ENCODE peak calls at places on chromosomes 1 and 21, in six cellular contexts. C is GM12878, F is GM12891, U is H1, J is K562, O is HepG2. I is an unnamed sample.

GRCh38 chr1:234486858-234487830 is 8.2 kb upstream of the TARBP1 start:
- DNase-seq in O (peak; percentile 77), J (peak; percentile 64), U (no peak), C (no peak), F (no peak), I (no peak)

GRCh38 chr1:36420836-36421317 is 23.2 kb upstream of the LSM10 start:
- DNase-seq in F (peak; percentile 48), U (peak; percentile 79), O (peak; percentile 56), J (peak; percentile 93), C (peak; percentile 74), I (peak; percentile 52)

GRCh38 chr1:11253226-11253625 is 9.1 kb downstream of the MTOR start:
- DNase-seq in O (no peak), J (no peak), F (no peak), C (no peak), U (no peak), I (no peak)

GRCh38 chr1:88462481-88463261 is 221.4 kb upstream of the PKN2 start:
- DNase-seq in C (no peak), F (no peak), U (no peak), O (no peak), J (no peak), I (no peak)

GRCh38 chr1:11198851-11199628 is 9.9 kb downstream of the ANGPTL7 start:
- DNase-seq in O (no peak), F (no peak), U (no peak), J (no peak), C (no peak), I (no peak)

GRCh38 chr1:45822644-45823043 is 19.2 kb downstream of the MAST2 start:
- DNase-seq in O (peak; percentile 59), F (no peak), U (no peak), C (no peak), J (no peak), I (no peak)

GRCh38 chr1:210681158-210681557 is 352.5 kb downstream of the HHAT start:
- DNase-seq in J (no peak), U (no peak), O (no peak), C (no peak), F (no peak), I (no peak)

GRCh38 chr21:28884481-28884880 is 108.2 kb downstream of the LTN1 start:
- DNase-seq in U (no peak), J (peak; percentile 52), C (no peak), O (no peak), F (no peak), I (no peak)

GRCh38 chr1:25743164-25744139 is 56.5 kb upstream of the SELENON start:
- DNase-seq in O (no peak), U (no peak), C (no peak), F (no peak), J (no peak), I (no peak)

GRCh38 chr21:36839123-36839522 is 127.3 kb downstream of the HLCS start:
- DNase-seq in F (no peak), O (no peak), U (no peak), C (no peak), J (no peak), I (no peak)

GRCh38 chr21:26965567-26966359 is 1.1 kb downstream of the ADAMTS5 start:
- DNase-seq in J (no peak), C (no peak), U (no peak), O (no peak), F (peak; percentile 6), I (no peak)

GRCh38 chr1:203090667-203091320 is 5.0 kb upstream of the MYOG start:
- DNase-seq in O (no peak), F (no peak), C (no peak), U (no peak), J (no peak), I (no peak)

GRCh38 chr1:200042437-200043329 is 15.2 kb downstream of the NR5A2 start:
- DNase-seq in J (no peak), F (no peak), C (no peak), U (no peak), O (no peak), I (no peak)

GRCh38 chr1:223017291-223017690 is 125.8 kb downstream of the TLR5 start:
- DNase-seq in F (no peak), C (no peak), O (no peak), J (no peak), U (no peak), I (no peak)

GRCh38 chr1:224080082-224080774 is 33.7 kb upstream of the FBXO28 start:
- DNase-seq in C (no peak), U (no peak), F (no peak), J (peak; percentile 86), O (no peak), I (no peak)

GRCh38 chr1:27547220-27548116 is 56.5 kb downstream of the AHDC1 start:
- DNase-seq in O (no peak), U (no peak), F (no peak), C (no peak), J (no peak), I (no peak)

GRCh38 chr1:93159337-93159736 is 20.9 kb downstream of the TMED5 start:
- DNase-seq in J (no peak), F (no peak), O (no peak), U (no peak), C (no peak), I (no peak)

GRCh38 chr1:37037675-37038074 is 3.4 kb upstream of the GRIK3 start:
- DNase-seq in O (no peak), U (no peak), J (no peak), F (no peak), C (no peak), I (no peak)

GRCh38 chr1:221419513-221420088 is 322.3 kb downstream of the DUSP10 start:
- DNase-seq in F (no peak), U (no peak), O (no peak), C (no peak), J (no peak), I (no peak)

GRCh38 chr1:21781971-21782867 is 730 bp downstream of the USP48 start:
- DNase-seq in F (no peak), O (peak; percentile 50), J (peak; percentile 86), C (peak; percentile 74), U (no peak), I (no peak)

GRCh38 chr21:26443867-26444266 is 129.2 kb downstream of the CYYR1 start:
- DNase-seq in O (no peak), F (no peak), U (no peak), J (no peak), C (no peak), I (no peak)

GRCh38 chr1:109290998-109291397 is 8.1 kb upstream of the PSRC1 start:
- DNase-seq in F (no peak), U (no peak), J (peak; percentile 72), O (no peak), C (no peak), I (no peak)

DNA sequence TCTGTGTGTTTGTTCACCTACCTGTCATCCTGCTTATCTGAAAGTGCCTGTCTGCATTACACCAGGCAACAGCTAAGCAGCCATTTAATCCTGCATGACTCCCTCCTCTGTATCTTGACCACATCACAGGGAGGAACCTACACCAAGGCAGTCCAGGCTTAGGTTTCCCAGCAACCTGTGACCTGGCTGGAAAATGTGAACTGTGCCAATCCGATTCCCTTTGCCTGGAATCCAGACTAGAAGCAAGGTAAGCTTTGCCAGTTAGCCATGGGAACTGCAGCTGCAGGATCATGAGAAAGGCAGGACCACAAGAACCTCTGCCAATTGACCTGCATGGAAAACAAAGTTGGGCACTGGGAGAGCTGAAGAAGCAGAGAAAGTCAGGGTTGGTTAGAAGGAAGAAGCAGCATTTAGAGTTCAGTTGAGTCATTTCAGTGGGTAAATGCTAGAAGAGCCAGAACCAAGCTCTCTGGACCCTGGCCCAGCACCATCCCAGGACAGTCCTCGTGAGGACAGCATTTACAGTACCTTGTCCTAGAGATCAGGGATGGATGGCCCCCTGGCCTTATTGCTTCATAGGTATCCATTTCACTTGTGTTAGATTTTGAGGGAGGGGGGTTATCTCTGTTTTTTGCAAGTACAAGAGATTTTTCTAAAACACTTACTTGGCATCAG is 6.1 kb upstream of the ATP1B1 start:
- DNase-seq in C (no peak), F (no peak), U (no peak), O (no peak), J (no peak), I (no peak)
- TF ChIP-seq POLR2AphosphoS5 in C (no peak), F (no peak), U (no peak), O (no peak), J (no peak), I (no peak)

GRCh38 chr1:23801338-23801748 is 789 bp upstream of the GALE start:
- DNase-seq in U (no peak), F (no peak), O (no peak), C (no peak), J (no peak), I (no peak)

GRCh38 chr1:23799255-23799569 is 1.3 kb downstream of the GALE start:
- DNase-seq in J (no peak), U (no peak), C (no peak), F (no peak), O (no peak), I (no peak)

GRCh38 chr1:23801876-23802275 is 1.3 kb upstream of the GALE start:
- DNase-seq in U (no peak), J (no peak), O (no peak), F (no peak), C (no peak), I (no peak)

GRCh38 chr1:23799570-23800395 is 771 bp downstream of the GALE start:
- DNase-seq in O (peak; percentile 61), C (no peak), F (peak; percentile 47), J (peak; percentile 90), U (no peak), I (peak; percentile 51)

GRCh38 chr1:23800396-23801337 is at the start of gene GALE:
- DNase-seq in F (peak; percentile 99), J (peak; percentile 100), U (no peak), O (peak; percentile 89), C (peak; percentile 68), I (peak; percentile 99)
- TF ChIP-seq POLR2A in F (peak; percentile 79), J (peak; percentile 89), U (no peak), O (peak; percentile 59), C (peak; percentile 83), I (peak; percentile 69)

GRCh38 chr1:157595356-157595755 is 2.5 kb downstream of the FCRL4 start:
- DNase-seq in J (no peak), U (no peak), C (peak; percentile 78), O (no peak), F (no peak), I (no peak)

GRCh38 chr1:157596384-157596783 is 1.5 kb downstream of the FCRL4 start:
- DNase-seq in J (no peak), O (no peak), C (no peak), U (no peak), F (no peak), I (no peak)

GRCh38 chr1:157597959-157598667 is at the start of gene FCRL4:
- DNase-seq in F (no peak), O (no peak), C (peak; percentile 66), U (no peak), J (no peak), I (no peak)
- TF ChIP-seq TAF1 in F (no peak), O (no peak), C (no peak), U (no peak), J (no peak), I (no peak)

DNA sequence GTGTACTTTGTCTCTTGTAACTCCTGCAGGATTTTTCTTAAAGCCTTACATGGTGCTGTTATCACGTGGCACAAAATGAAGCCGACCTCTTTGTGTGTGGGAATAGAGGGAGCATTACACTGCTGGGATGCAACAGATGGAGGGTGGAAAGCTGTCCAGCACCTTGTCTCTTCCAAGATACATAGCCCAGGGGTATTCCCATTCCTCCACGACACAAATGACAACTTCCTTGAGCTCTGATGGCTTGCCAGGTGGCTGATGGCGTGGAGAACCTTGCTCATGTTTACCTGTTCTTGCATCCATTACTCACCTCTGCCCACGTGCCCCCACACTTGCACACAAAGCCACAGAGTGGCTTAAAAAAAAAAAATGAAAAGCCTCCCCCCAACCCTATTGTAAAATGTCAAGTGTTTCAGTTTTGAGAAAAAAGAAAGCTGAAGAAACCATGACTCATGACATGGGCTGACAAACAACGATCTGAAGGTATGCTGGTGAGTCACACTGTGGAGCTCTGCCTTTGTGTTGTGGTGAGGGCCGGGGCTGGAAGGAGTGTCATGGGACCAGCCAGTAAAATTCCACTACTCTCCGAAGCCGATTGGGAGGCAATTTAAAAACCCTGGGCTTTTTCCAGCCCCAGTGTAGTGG is 32.0 kb upstream of the ATP5PO start:
- DNase-seq in F (no peak), U (peak; percentile 53), O (peak; percentile 94), C (peak; percentile 83), J (peak; percentile 94), I (no peak)
- TF ChIP-seq POLR2AphosphoS5 in F (peak; percentile 27), U (peak; percentile 58), O (no peak), C (no peak), J (peak; percentile 51), I (no peak)